ENCODE peak calls at places on chromosomes 2 and 18, in four cellular contexts. F, Y, Z and E are unnamed samples.

GRCh38 chr2:166472332-166472731 is 21.7 kb downstream of the SCN7A start:
- DNase-seq in F (no peak), Y (no peak), Z (no peak), E (no peak)

GRCh38 chr18:50469380-50469781 is 90.5 kb upstream of the MAPK4 start:
- DNase-seq in F (no peak), Y (no peak), Z (no peak), E (no peak)

GRCh38 chr2:68925298-68925885 is 27.3 kb downstream of the GKN2 start:
- DNase-seq in F (peak), Y (peak), Z (peak), E (peak)

GRCh38 chr2:31828891-31829290 is 181.9 kb downstream of the MEMO1 start:
- DNase-seq in F (peak), Y (no peak), Z (no peak), E (no peak)

GRCh38 chr2:18949871-18950597 is 360.7 kb upstream of the NT5C1B start:
- DNase-seq in F (peak), Y (no peak), Z (no peak), E (no peak)

GRCh38 chr2:127768775-127769479 is 42.0 kb downstream of the WDR33 start:
- DNase-seq in F (peak), Y (no peak), Z (no peak), E (no peak)

GRCh38 chr2:238947920-238948710 is 100.2 kb downstream of the TWIST2 start:
- DNase-seq in F (peak), Y (no peak), Z (no peak), E (no peak)

GRCh38 chr18:3498705-3499451 is 48.9 kb downstream of the TGIF1 start:
- DNase-seq in F (peak), Y (no peak), Z (peak), E (no peak)

GRCh38 chr2:70145851-70146739 is 44.7 kb downstream of the C2orf42 start:
- DNase-seq in F (no peak), Y (no peak), Z (no peak), E (no peak)

GRCh38 chr2:233689498-233689897 is 3.2 kb upstream of the UGT1A6 start:
- DNase-seq in F (no peak), Y (no peak), Z (no peak), E (no peak)

GRCh38 chr2:226799211-226799975 is at the start of gene IRS1:
- DNase-seq in F (peak), Y (peak), Z (peak), E (peak)

GRCh38 chr2:112692914-112693313 is 27.9 kb upstream of the NT5DC4 start:
- DNase-seq in F (peak), Y (no peak), Z (no peak), E (no peak)

GRCh38 chr18:2881088-2881487 is 34.3 kb downstream of the EMILIN2 start:
- DNase-seq in F (no peak), Y (no peak), Z (no peak), E (no peak)

GRCh38 chr2:15180379-15180778 is 380.8 kb downstream of the NBAS start:
- DNase-seq in F (no peak), Y (no peak), Z (no peak), E (no peak)

GRCh38 chr2:152611458-152612231 is 105.6 kb downstream of the PRPF40A start:
- DNase-seq in F (peak), Y (no peak), Z (no peak), E (peak)

GRCh38 chr2:232592687-232593407 is 40.6 kb upstream of the EFHD1 start:
- DNase-seq in F (peak), Y (no peak), Z (no peak), E (no peak)

GRCh38 chr18:64271264-64271663 is 122.4 kb upstream of the LINC00305 start:
- DNase-seq in F (no peak), Y (no peak), Z (no peak), E (no peak)

GRCh38 chr2:163558286-163559009 is 177.4 kb downstream of the FIGN start:
- DNase-seq in F (peak), Y (no peak), Z (no peak), E (no peak)